ENCODE peak calls at places on chromosomes 7 and 10, in nine cellular contexts. X is thoracic aorta, V is fibroblast of pulmonary artery, K is MM.1S, R is ovary, T is foreskin fibroblast, O is cardiac fibroblast, B is GM10248, D is fibroblast of villous mesenchyme. N is an unnamed sample.

GRCh38 chr7:122198581-122198980 is 54.5 kb upstream of the AASS start:
- DNase-seq in K (no peak), T (no peak), R (no peak), B (no peak), D (no peak), O (no peak), X (no peak), V (no peak), N (no peak)

GRCh38 chr7:114931656-114932011 is 9.7 kb downstream of the MDFIC start:
- DNase-seq in K (peak; percentile 96), B (no peak), R (no peak), D (no peak), T (no peak), V (no peak), X (no peak), O (no peak), N (no peak)

GRCh38 chr10:110994406-110994805 is 75.0 kb downstream of the SHOC2 start:
- DNase-seq in K (no peak), B (no peak), T (no peak), D (no peak), V (no peak), R (no peak), X (no peak), O (no peak), N (no peak)

GRCh38 chr10:115969591-115969990 is 303.4 kb downstream of the GFRA1 start:
- DNase-seq in O (no peak), D (no peak), T (no peak), B (no peak), X (no peak), R (no peak), K (no peak), V (no peak), N (peak; percentile 13)

GRCh38 chr7:82593780-82594179 is 150.2 kb upstream of the CACNA2D1 start:
- DNase-seq in D (no peak), B (no peak), V (no peak), R (no peak), X (no peak), O (no peak), T (no peak), K (no peak), N (no peak)

GRCh38 chr10:10222288-10222945 is 795.3 kb upstream of the CELF2 start:
- DNase-seq in B (no peak), V (peak; percentile 65), X (no peak), R (no peak), K (no peak), D (peak; percentile 55), T (peak; percentile 47), O (peak; percentile 85), N (no peak)

GRCh38 chr7:47806701-47807103 is 141.6 kb downstream of the PKD1L1 start:
- DNase-seq in K (no peak), O (peak; percentile 72), R (peak; percentile 37), V (peak; percentile 42), B (no peak), X (no peak), D (peak; percentile 75), T (peak; percentile 52), N (no peak)

GRCh38 chr10:33476757-33477273 is 142.3 kb upstream of the NRP1 start:
- DNase-seq in R (no peak), O (no peak), B (no peak), V (no peak), K (no peak), D (no peak), T (no peak), X (no peak), N (no peak)

GRCh38 chr7:33903770-33904679 is 1.3 kb upstream of the BMPER start:
- DNase-seq in K (peak; percentile 45), B (peak; percentile 16), R (peak; percentile 57), T (peak; percentile 87), X (no peak), D (peak; percentile 56), O (peak; percentile 80), V (peak; percentile 67), N (peak; percentile 59)

GRCh38 chr7:155381852-155382801 is 75.8 kb upstream of the EN2 start:
- DNase-seq in O (no peak), T (no peak), B (no peak), V (no peak), X (no peak), K (no peak), R (no peak), D (no peak), N (peak; percentile 52)

GRCh38 chr7:46282155-46282554 is 361.1 kb upstream of the IGFBP3 start:
- DNase-seq in X (no peak), D (no peak), T (no peak), B (no peak), V (no peak), R (no peak), O (no peak), K (no peak), N (no peak)

GRCh38 chr10:100743626-100744135 is 1.7 kb upstream of the PAX2 start:
- DNase-seq in T (peak; percentile 58), K (peak; percentile 70), B (peak; percentile 79), R (no peak), X (no peak), V (peak; percentile 76), O (peak; percentile 77), D (peak; percentile 65), N (peak; percentile 63)

GRCh38 chr7:146387140-146387539 is 270.5 kb downstream of the CNTNAP2 start:
- DNase-seq in O (no peak), B (no peak), R (no peak), X (no peak), D (no peak), K (peak; percentile 37), T (no peak), V (no peak), N (no peak)

GRCh38 chr10:114684822-114685209 is 26.7 kb upstream of the ABLIM1 start:
- DNase-seq in O (peak; percentile 74), D (peak; percentile 74), K (no peak), V (peak; percentile 75), X (no peak), B (no peak), R (no peak), T (peak; percentile 82), N (no peak)

GRCh38 chr7:45662018-45662417 is 87.8 kb downstream of the ADCY1 start:
- DNase-seq in V (no peak), D (no peak), X (no peak), T (no peak), R (no peak), O (no peak), K (no peak), B (no peak), N (no peak)

GRCh38 chr10:86167101-86167761 is 199.4 kb downstream of the GRID1 start:
- DNase-seq in K (no peak), B (no peak), O (no peak), V (no peak), R (no peak), T (no peak), D (no peak), X (no peak), N (no peak)

GRCh38 chr10:9038146-9038714 is 983.7 kb downstream of the GATA3 start:
- DNase-seq in O (peak; percentile 0), D (no peak), T (peak; percentile 16), R (no peak), B (no peak), V (peak; percentile 35), X (no peak), K (no peak), N (no peak)

GRCh38 chr10:30600005-30600404 is 29.5 kb downstream of the LYZL2 start:
- DNase-seq in D (no peak), X (no peak), O (no peak), K (no peak), R (no peak), B (no peak), T (peak; percentile 12), V (peak; percentile 7), N (no peak)

GRCh38 chr7:110442386-110442837 is 648.5 kb upstream of the LRRN3 start:
- DNase-seq in B (peak; percentile 28), T (peak; percentile 11), V (peak; percentile 3), X (no peak), R (no peak), D (peak; percentile 15), O (no peak), K (peak; percentile 69), N (peak; percentile 45)

GRCh38 chr10:19620867-19621266 is 195.4 kb upstream of the PLXDC2 start:
- DNase-seq in B (no peak), T (no peak), R (no peak), K (no peak), V (no peak), O (peak; percentile 42), D (no peak), X (no peak), N (no peak)

GRCh38 chr10:92550924-92551323 is 23.0 kb downstream of the IDE start:
- DNase-seq in B (no peak), X (no peak), R (no peak), D (no peak), O (no peak), K (no peak), T (no peak), V (no peak), N (no peak)
- TF ChIP-seq CTCF in B (no peak), X (no peak), R (no peak), D (peak; percentile 6), O (no peak), K (no peak), T (no peak), V (no peak), N (no peak)

GRCh38 chr10:122154733-122155366 is 116.2 kb upstream of the BTBD16 start:
- DNase-seq in V (peak; percentile 52), K (peak; percentile 16), D (peak; percentile 63), B (no peak), T (peak; percentile 89), R (no peak), X (peak; percentile 69), O (peak; percentile 71), N (no peak)
- TF ChIP-seq CTCF in V (no peak), K (no peak), D (peak; percentile 18), B (no peak), T (no peak), R (no peak), X (no peak), O (no peak), N (no peak)

GRCh38 chr10:61669161-61669755 is 6.5 kb downstream of the CABCOCO1 start:
- DNase-seq in V (no peak), T (peak; percentile 3), D (peak; percentile 11), B (no peak), K (no peak), R (no peak), O (peak; percentile 2), X (no peak), N (no peak)
- TF ChIP-seq CTCF in V (peak; percentile 6), T (no peak), D (no peak), B (no peak), K (no peak), R (no peak), O (no peak), X (no peak), N (no peak)

GRCh38 chr7:151432658-151433521 is 7.1 kb downstream of the CRYGN start:
- DNase-seq in V (no peak), D (no peak), X (no peak), T (no peak), B (peak; percentile 71), O (no peak), R (peak; percentile 14), K (peak; percentile 30), N (no peak)
- TF ChIP-seq CTCF in V (peak; percentile 7), D (peak; percentile 32), X (no peak), T (no peak), B (no peak), O (peak; percentile 8), R (no peak), K (peak; percentile 35), N (no peak)

N was measured in nephron progenitor cell.